ENCODE peak calls at places on chromosomes 4 and X, in ten cellular contexts. I is Calu3, T is brain microvascular endothelial cell, S is BJ, E is left ventricle myocardium inferior, P is breast epithelium, J is WERI-Rb-1, D is neural progenitor cell, K is AG10803, V is GM23338. A is an unnamed sample.

GRCh38 chr4:100797791-100798190 is 280.0 kb upstream of the EMCN start:
- DNase-seq in I (no peak), T (no peak), S (peak; percentile 9), E (no peak), P (no peak), J (no peak), D (no peak), K (no peak), V (no peak), A (no peak)

GRCh38 chrX:21638311-21638710 is 19.8 kb downstream of the KLHL34 start:
- DNase-seq in I (no peak), T (peak; percentile 39), S (peak; percentile 43), E (no peak), P (no peak), J (no peak), D (no peak), K (peak; percentile 61), V (no peak), A (peak; percentile 57)

GRCh38 chr4:86891785-86892638 is at the start of gene C4orf36:
- DNase-seq in I (peak; percentile 79), T (peak; percentile 23), S (no peak), E (peak; percentile 50), P (peak; percentile 87), J (peak; percentile 77), D (peak; percentile 89), K (peak; percentile 40), V (peak; percentile 90), A (peak; percentile 41)

GRCh38 chrX:1813809-1814208 is 198.9 kb downstream of the ASMT start:
- DNase-seq in I (no peak), T (no peak), S (no peak), E (no peak), P (no peak), J (no peak), D (no peak), K (no peak), V (no peak), A (no peak)

GRCh38 chr4:149896428-149896827 is 80.8 kb upstream of the IQCM start:
- DNase-seq in I (peak; percentile 44), T (peak; percentile 38), S (no peak), E (peak; percentile 16), P (no peak), J (peak; percentile 57), D (peak; percentile 56), K (peak; percentile 62), V (peak; percentile 40), A (peak; percentile 59)

GRCh38 chr4:113636438-113636818 is 125.1 kb downstream of the CAMK2D start:
- DNase-seq in I (no peak), T (no peak), S (no peak), E (no peak), P (no peak), J (no peak), D (no peak), K (no peak), V (peak; percentile 21), A (no peak)

GRCh38 chr4:3387943-3388348 is 53.8 kb upstream of the HGFAC start:
- DNase-seq in I (no peak), T (peak; percentile 45), S (no peak), E (peak; percentile 89), P (peak; percentile 68), J (no peak), D (no peak), K (peak; percentile 26), V (no peak), A (peak; percentile 35)

GRCh38 chr4:165385124-165385523 is 6.3 kb downstream of the CPE start:
- DNase-seq in I (no peak), T (no peak), S (no peak), E (no peak), P (no peak), J (no peak), D (no peak), K (no peak), V (no peak), A (no peak)

GRCh38 chr4:110042540-110043517 is 130.1 kb downstream of the EGF start:
- DNase-seq in I (no peak), T (no peak), S (no peak), E (no peak), P (no peak), J (no peak), D (peak; percentile 16), K (peak; percentile 12), V (no peak), A (no peak)

GRCh38 chr4:8585186-8585585 is 5.0 kb downstream of the GPR78 start:
- DNase-seq in I (no peak), T (no peak), S (no peak), E (no peak), P (no peak), J (peak; percentile 60), D (peak; percentile 38), K (no peak), V (peak; percentile 70), A (no peak)

GRCh38 chrX:150968862-150969720 is 14.0 kb upstream of the HMGB3 start:
- DNase-seq in I (no peak), T (no peak), S (no peak), E (no peak), P (no peak), J (no peak), D (no peak), K (no peak), V (peak; percentile 32), A (no peak)

GRCh38 chr4:84470204-84470785 is 28.8 kb downstream of the NKX6-1 start:
- DNase-seq in I (peak; percentile 18), T (no peak), S (no peak), E (no peak), P (no peak), J (no peak), D (peak; percentile 20), K (no peak), V (peak; percentile 60), A (no peak)
- TF ChIP-seq CTCF in I (no peak), T (peak; percentile 41), S (peak; percentile 28), E (no peak), P (no peak), J (peak; percentile 32), D (peak; percentile 37), K (peak; percentile 41), V (peak; percentile 59), A (peak; percentile 29)

GRCh38 chrX:63918611-63919010 is 133.6 kb upstream of the ARHGEF9 start:
- DNase-seq in I (no peak), T (peak; percentile 76), S (no peak), E (no peak), P (no peak), J (peak; percentile 67), D (peak; percentile 4), K (peak; percentile 56), V (peak; percentile 54), A (peak; percentile 43)
- TF ChIP-seq CTCF in I (no peak), T (peak; percentile 42), S (peak; percentile 42), E (no peak), P (no peak), J (peak; percentile 50), D (peak; percentile 21), K (peak; percentile 42), V (peak; percentile 51), A (peak; percentile 69)

GRCh38 chr4:22456291-22456690 is 59.6 kb downstream of the ADGRA3 start:
- DNase-seq in I (no peak), T (no peak), S (no peak), E (no peak), P (no peak), J (no peak), D (no peak), K (no peak), V (no peak), A (no peak)
- TF ChIP-seq CTCF in I (no peak), T (no peak), S (no peak), E (no peak), P (no peak), J (no peak), D (no peak), K (no peak), V (no peak), A (no peak)

DNA sequence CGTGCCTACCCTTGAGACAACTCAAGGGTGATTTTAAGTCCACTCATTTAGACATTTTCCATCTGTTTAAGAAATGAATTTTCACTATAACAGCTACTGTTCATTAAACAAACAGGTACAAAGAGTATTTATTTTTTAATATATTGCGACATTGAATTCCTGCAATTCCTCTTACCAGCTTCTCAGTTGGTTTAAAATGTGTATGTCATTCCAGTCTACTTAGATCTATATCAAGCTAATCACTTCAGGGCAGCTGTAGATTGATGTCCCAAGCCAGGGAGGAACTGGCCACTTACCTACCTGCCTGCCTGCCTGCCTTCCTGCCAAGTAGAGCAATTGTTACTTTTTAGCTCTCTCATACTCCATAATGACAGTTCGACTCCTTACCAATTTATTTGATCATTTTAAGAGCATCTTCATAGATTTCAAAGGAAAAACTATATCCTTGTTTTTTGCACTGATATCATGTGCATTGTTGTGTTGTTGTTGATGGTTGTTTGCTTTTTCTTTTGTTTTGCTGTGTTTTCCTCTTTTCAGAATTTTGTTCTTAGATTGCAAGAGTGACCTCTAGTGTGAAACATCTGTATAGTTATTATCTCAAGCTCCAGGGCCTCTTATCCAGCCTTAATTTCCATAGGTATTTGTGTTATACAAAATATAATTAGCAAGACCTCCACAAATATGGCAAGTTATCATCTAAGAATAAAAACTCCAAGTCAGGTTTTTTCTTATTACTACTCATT is 120.9 kb upstream of the NRK start:
- DNase-seq in I (no peak), T (no peak), S (no peak), E (no peak), P (no peak), J (no peak), D (no peak), K (no peak), V (peak; percentile 39), A (peak; percentile 3)
- TF ChIP-seq CTCF in I (no peak), T (peak; percentile 1), S (peak; percentile 13), E (peak; percentile 40), P (no peak), J (no peak), D (peak; percentile 53), K (peak; percentile 1), V (peak; percentile 61), A (peak; percentile 49)

GRCh38 chrX:117093319-117093718 is 630.5 kb upstream of the CT83 start:
- DNase-seq in I (no peak), T (no peak), S (no peak), E (no peak), P (no peak), J (no peak), D (no peak), K (no peak), V (no peak), A (no peak)

GRCh38 chrX:117092641-117093040 is 629.9 kb upstream of the CT83 start:
- DNase-seq in I (no peak), T (no peak), S (no peak), E (no peak), P (no peak), J (no peak), D (no peak), K (no peak), V (no peak), A (no peak)

GRCh38 chrX:117095393-117095792 is 632.6 kb upstream of the CT83 start:
- DNase-seq in I (no peak), T (no peak), S (no peak), E (no peak), P (no peak), J (no peak), D (no peak), K (no peak), V (no peak), A (no peak)

GRCh38 chrX:117094149-117094548 is 631.4 kb upstream of the CT83 start:
- DNase-seq in I (no peak), T (no peak), S (no peak), E (no peak), P (no peak), J (no peak), D (no peak), K (no peak), V (no peak), A (no peak)

DNA sequence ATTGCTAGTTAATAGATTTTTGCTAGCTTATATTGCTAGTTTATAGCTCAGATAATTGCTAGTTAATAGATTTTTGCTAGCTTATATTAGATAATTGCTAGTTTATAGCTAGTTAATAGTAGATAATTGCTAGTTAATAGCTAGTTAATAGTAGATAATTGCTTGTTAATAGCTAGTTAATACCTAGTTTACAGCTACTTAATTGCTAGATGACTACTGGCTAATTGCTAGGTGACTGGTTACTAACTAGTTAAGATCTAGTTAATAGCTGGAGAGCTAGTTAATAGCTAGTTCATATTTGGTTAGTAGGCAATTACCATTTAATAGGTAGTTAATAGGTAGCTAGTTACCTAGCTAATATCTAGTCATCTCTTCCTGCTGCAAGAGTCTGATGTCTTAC is 633.8 kb upstream of the CT83 start:
- DNase-seq in I (no peak), T (no peak), S (no peak), E (no peak), P (no peak), J (no peak), D (no peak), K (no peak), V (no peak), A (no peak)
- TF ChIP-seq CTCF in I (no peak), T (no peak), S (no peak), E (no peak), P (no peak), J (no peak), D (no peak), K (no peak), V (no peak), A (no peak)